ENCODE peak calls at places on chromosomes 2 and 18, in four cellular contexts. G, Q, L and O are unnamed samples.

GRCh38 chr2:23513881-23514793 is 129.2 kb downstream of the KLHL29 start:
- DNase-seq in G (no peak), Q (no peak), L (no peak), O (no peak)

GRCh38 chr2:58540680-58541079 is 299.6 kb upstream of the FANCL start:
- DNase-seq in G (no peak), Q (no peak), L (no peak), O (no peak)

GRCh38 chr18:56869189-56869777 is 218.1 kb downstream of the WDR7 start:
- DNase-seq in G (no peak), Q (peak; percentile 33), L (peak; percentile 81), O (no peak)

GRCh38 chr2:28360742-28361293 is 31.8 kb upstream of the FOSL2 start:
- DNase-seq in G (no peak), Q (peak; percentile 76), L (peak; percentile 67), O (no peak)

GRCh38 chr2:121504316-121504715 is 26.4 kb upstream of the RNU4ATAC start:
- DNase-seq in G (no peak), Q (no peak), L (no peak), O (no peak)

GRCh38 chr18:79961527-79962291 is 2.7 kb upstream of the HSBP1L1 start:
- DNase-seq in G (no peak), Q (peak; percentile 45), L (no peak), O (no peak)

GRCh38 chr2:231037731-231038482 is 584 bp downstream of the C2orf72 start:
- DNase-seq in G (no peak), Q (no peak), L (no peak), O (no peak)

GRCh38 chr2:36338827-36339145 is 16.8 kb upstream of the CRIM1 start:
- DNase-seq in G (no peak), Q (no peak), L (peak; percentile 30), O (no peak)

GRCh38 chr2:127166221-127166860 is 53.8 kb downstream of the CYP27C1 start:
- DNase-seq in G (no peak), Q (no peak), L (no peak), O (no peak)

GRCh38 chr2:65465124-65465523 is 32.7 kb upstream of the SPRED2 start:
- DNase-seq in G (no peak), Q (no peak), L (no peak), O (no peak)

GRCh38 chr2:217954971-217955740 is 47.6 kb downstream of the TNS1 start:
- DNase-seq in G (no peak), Q (no peak), L (no peak), O (no peak)